ENCODE peak calls at places on chromosomes 13 and 19, in eight cellular contexts. Y, E, A, Q, F, O, K and M are unnamed samples.

GRCh38 chr13:112324121-112324520 is 52.0 kb upstream of the SPACA7 start:
- DNase-seq in F (no peak), K (no peak), Y (no peak), E (no peak), A (no peak), Q (no peak), O (no peak), M (no peak)

GRCh38 chr19:1057185-1057857 is 9.6 kb upstream of the ARHGAP45 start:
- DNase-seq in O (peak), E (no peak), A (peak), F (no peak), Q (no peak), Y (no peak), K (peak), M (no peak)

GRCh38 chr13:100088648-100089601 is at the start of gene PCCA:
- DNase-seq in Y (peak), O (peak), A (peak), E (peak), F (peak), K (peak), Q (peak), M (peak)

GRCh38 chr19:12159773-12160414 is 3.0 kb upstream of the ZNF136 start:
- DNase-seq in O (no peak), Q (no peak), K (peak), A (no peak), Y (no peak), F (no peak), E (no peak), M (no peak)

GRCh38 chr19:17590780-17591688 is 35.6 kb downstream of the COLGALT1 start:
- DNase-seq in F (no peak), O (no peak), A (no peak), Q (no peak), Y (no peak), K (no peak), E (no peak), M (no peak)

GRCh38 chr19:17327654-17328516 is 6.8 kb downstream of the ANO8 start:
- DNase-seq in K (peak), F (peak), O (no peak), Y (peak), A (peak), Q (peak), E (peak), M (no peak)

GRCh38 chr13:94073006-94073744 is 406.3 kb downstream of the DCT start:
- DNase-seq in O (no peak), A (peak), K (peak), F (no peak), Y (no peak), Q (no peak), E (no peak), M (no peak)

GRCh38 chr13:51520524-51520923 is 63.7 kb upstream of the WDFY2 start:
- DNase-seq in Y (no peak), K (no peak), A (peak), F (no peak), O (no peak), E (no peak), Q (no peak), M (no peak)

GRCh38 chr19:39142655-39143054 is 17.1 kb downstream of the PAK4 start:
- DNase-seq in A (no peak), O (no peak), F (no peak), Y (no peak), Q (no peak), K (no peak), E (no peak), M (no peak)

GRCh38 chr13:26743971-26744370 is 16.6 kb downstream of the GPR12 start:
- DNase-seq in Q (no peak), F (no peak), O (no peak), A (no peak), K (peak), E (no peak), Y (no peak), M (no peak)

GRCh38 chr19:42132851-42133528 is 744 bp upstream of the POU2F2 start:
- DNase-seq in E (peak), Q (no peak), O (peak), F (peak), K (peak), Y (peak), A (peak), M (peak)

GRCh38 chr13:37360556-37360955 is 238.0 kb downstream of the POSTN start:
- DNase-seq in F (no peak), A (peak), Q (no peak), E (no peak), O (no peak), K (no peak), Y (no peak), M (no peak)

GRCh38 chr19:55391702-55392615 is 6.2 kb downstream of the RPL28 start:
- DNase-seq in Q (no peak), Y (no peak), F (no peak), O (no peak), A (no peak), K (peak), E (no peak), M (no peak)

GRCh38 chr13:113641426-113641825 is 16.6 kb downstream of the ATP4B start:
- DNase-seq in Q (no peak), F (no peak), K (no peak), E (no peak), Y (no peak), A (no peak), O (no peak), M (no peak)

GRCh38 chr13:45195421-45195820 is 5.4 kb downstream of the KCTD4 start:
- DNase-seq in K (no peak), F (no peak), Y (no peak), Q (no peak), E (no peak), O (no peak), A (no peak), M (no peak)

GRCh38 chr13:50847501-50847900 is 4.0 kb upstream of the DLEU7 start:
- DNase-seq in Q (no peak), Y (no peak), O (no peak), A (no peak), E (no peak), K (no peak), F (no peak), M (no peak)